ENCODE peak calls at places on chromosomes 13 and 19, in six cellular contexts. One of them, this sample, is unnamed.

GRCh38 chr13:74778946-74779345 is 644.7 kb upstream of the KLF12 start:
- DNase-seq in stimulated activated CD8-positive, alpha-beta memory T cell treated with anti-CD3 and anti-CD28 coated beads, Interleukin-7, amount 100 ng/mL, for 1 hour: no peak
- DNase-seq in amniotic stem cell: no peak
- DNase-seq in effector CD4-positive, alpha-beta T cell: no peak
- DNase-seq in T-cell: no peak
- DNase-seq in cardiac muscle cell: no peak
- DNase-seq in this sample: no peak

GRCh38 chr19:43763473-43763939 is 8.7 kb upstream of the SMG9 start:
- DNase-seq in stimulated activated CD8-positive, alpha-beta memory T cell treated with anti-CD3 and anti-CD28 coated beads, Interleukin-7, amount 100 ng/mL, for 1 hour: no peak
- DNase-seq in amniotic stem cell: no peak
- DNase-seq in effector CD4-positive, alpha-beta T cell: no peak
- DNase-seq in T-cell: no peak
- DNase-seq in cardiac muscle cell: no peak
- DNase-seq in this sample: no peak

GRCh38 chr13:29878101-29878500 is 27.7 kb upstream of the UBL3 start:
- DNase-seq in stimulated activated CD8-positive, alpha-beta memory T cell treated with anti-CD3 and anti-CD28 coated beads, Interleukin-7, amount 100 ng/mL, for 1 hour: no peak
- DNase-seq in amniotic stem cell: no peak
- DNase-seq in effector CD4-positive, alpha-beta T cell: no peak
- DNase-seq in T-cell: no peak
- DNase-seq in cardiac muscle cell: peak; percentile 73
- DNase-seq in this sample: no peak

GRCh38 chr13:24360106-24360505 is 50.7 kb downstream of the C1QTNF9 start:
- DNase-seq in stimulated activated CD8-positive, alpha-beta memory T cell treated with anti-CD3 and anti-CD28 coated beads, Interleukin-7, amount 100 ng/mL, for 1 hour: no peak
- DNase-seq in amniotic stem cell: no peak
- DNase-seq in effector CD4-positive, alpha-beta T cell: no peak
- DNase-seq in T-cell: no peak
- DNase-seq in cardiac muscle cell: no peak
- DNase-seq in this sample: no peak

GRCh38 chr19:12224676-12225075 is 61.8 kb downstream of the ZNF136 start:
- DNase-seq in stimulated activated CD8-positive, alpha-beta memory T cell treated with anti-CD3 and anti-CD28 coated beads, Interleukin-7, amount 100 ng/mL, for 1 hour: no peak
- DNase-seq in amniotic stem cell: no peak
- DNase-seq in effector CD4-positive, alpha-beta T cell: no peak
- DNase-seq in T-cell: no peak
- DNase-seq in cardiac muscle cell: peak; percentile 11
- DNase-seq in this sample: no peak

GRCh38 chr13:35926859-35927530 is 204.2 kb downstream of the DCLK1 start:
- DNase-seq in stimulated activated CD8-positive, alpha-beta memory T cell treated with anti-CD3 and anti-CD28 coated beads, Interleukin-7, amount 100 ng/mL, for 1 hour: no peak
- DNase-seq in amniotic stem cell: no peak
- DNase-seq in effector CD4-positive, alpha-beta T cell: no peak
- DNase-seq in T-cell: no peak
- DNase-seq in cardiac muscle cell: peak; percentile 17
- DNase-seq in this sample: no peak

GRCh38 chr13:45751882-45752281 is 49.8 kb downstream of the CBY2 start:
- DNase-seq in stimulated activated CD8-positive, alpha-beta memory T cell treated with anti-CD3 and anti-CD28 coated beads, Interleukin-7, amount 100 ng/mL, for 1 hour: no peak
- DNase-seq in amniotic stem cell: no peak
- DNase-seq in effector CD4-positive, alpha-beta T cell: no peak
- DNase-seq in T-cell: no peak
- DNase-seq in cardiac muscle cell: no peak
- DNase-seq in this sample: no peak

GRCh38 chr19:38667552-38668205 is 20.2 kb downstream of the ACTN4 start:
- DNase-seq in stimulated activated CD8-positive, alpha-beta memory T cell treated with anti-CD3 and anti-CD28 coated beads, Interleukin-7, amount 100 ng/mL, for 1 hour: no peak
- DNase-seq in amniotic stem cell: no peak
- DNase-seq in effector CD4-positive, alpha-beta T cell: no peak
- DNase-seq in T-cell: no peak
- DNase-seq in cardiac muscle cell: no peak
- DNase-seq in this sample: no peak

GRCh38 chr19:18306209-18306902 is 16.5 kb downstream of the LSM4 start:
- DNase-seq in stimulated activated CD8-positive, alpha-beta memory T cell treated with anti-CD3 and anti-CD28 coated beads, Interleukin-7, amount 100 ng/mL, for 1 hour: no peak
- DNase-seq in amniotic stem cell: no peak
- DNase-seq in effector CD4-positive, alpha-beta T cell: no peak
- DNase-seq in T-cell: no peak
- DNase-seq in cardiac muscle cell: no peak
- DNase-seq in this sample: no peak

GRCh38 chr19:35986664-35987570 is 8.1 kb upstream of the SDHAF1 start:
- DNase-seq in stimulated activated CD8-positive, alpha-beta memory T cell treated with anti-CD3 and anti-CD28 coated beads, Interleukin-7, amount 100 ng/mL, for 1 hour: no peak
- DNase-seq in amniotic stem cell: no peak
- DNase-seq in effector CD4-positive, alpha-beta T cell: no peak
- DNase-seq in T-cell: no peak
- DNase-seq in cardiac muscle cell: no peak
- DNase-seq in this sample: no peak

GRCh38 chr19:6774821-6775707 is 2.6 kb downstream of the VAV1 start:
- DNase-seq in stimulated activated CD8-positive, alpha-beta memory T cell treated with anti-CD3 and anti-CD28 coated beads, Interleukin-7, amount 100 ng/mL, for 1 hour: no peak
- DNase-seq in amniotic stem cell: no peak
- DNase-seq in effector CD4-positive, alpha-beta T cell: no peak
- DNase-seq in T-cell: no peak
- DNase-seq in cardiac muscle cell: peak; percentile 66
- DNase-seq in this sample: no peak

GRCh38 chr13:113061796-113062425 is 43.7 kb upstream of the F7 start:
- DNase-seq in stimulated activated CD8-positive, alpha-beta memory T cell treated with anti-CD3 and anti-CD28 coated beads, Interleukin-7, amount 100 ng/mL, for 1 hour: no peak
- DNase-seq in amniotic stem cell: no peak
- DNase-seq in effector CD4-positive, alpha-beta T cell: no peak
- DNase-seq in T-cell: no peak
- DNase-seq in cardiac muscle cell: no peak
- DNase-seq in this sample: no peak

GRCh38 chr13:23087884-23088283 is 92.9 kb upstream of the SGCG start:
- DNase-seq in stimulated activated CD8-positive, alpha-beta memory T cell treated with anti-CD3 and anti-CD28 coated beads, Interleukin-7, amount 100 ng/mL, for 1 hour: no peak
- DNase-seq in amniotic stem cell: no peak
- DNase-seq in effector CD4-positive, alpha-beta T cell: no peak
- DNase-seq in T-cell: no peak
- DNase-seq in cardiac muscle cell: peak; percentile 33
- DNase-seq in this sample: no peak

GRCh38 chr13:105665284-105665683 is 870.2 kb downstream of the EFNB2 start:
- DNase-seq in stimulated activated CD8-positive, alpha-beta memory T cell treated with anti-CD3 and anti-CD28 coated beads, Interleukin-7, amount 100 ng/mL, for 1 hour: no peak
- DNase-seq in amniotic stem cell: peak; percentile 19
- DNase-seq in effector CD4-positive, alpha-beta T cell: no peak
- DNase-seq in T-cell: no peak
- DNase-seq in cardiac muscle cell: no peak
- DNase-seq in this sample: no peak

GRCh38 chr13:96397807-96398206 is 307.9 kb downstream of the HS6ST3 start:
- DNase-seq in stimulated activated CD8-positive, alpha-beta memory T cell treated with anti-CD3 and anti-CD28 coated beads, Interleukin-7, amount 100 ng/mL, for 1 hour: no peak
- DNase-seq in amniotic stem cell: no peak
- DNase-seq in effector CD4-positive, alpha-beta T cell: no peak
- DNase-seq in T-cell: no peak
- DNase-seq in cardiac muscle cell: no peak
- DNase-seq in this sample: no peak

GRCh38 chr19:5107432-5108122 is 138.7 kb downstream of the KDM4B start:
- DNase-seq in stimulated activated CD8-positive, alpha-beta memory T cell treated with anti-CD3 and anti-CD28 coated beads, Interleukin-7, amount 100 ng/mL, for 1 hour: no peak
- DNase-seq in amniotic stem cell: no peak
- DNase-seq in effector CD4-positive, alpha-beta T cell: no peak
- DNase-seq in T-cell: no peak
- DNase-seq in cardiac muscle cell: no peak
- DNase-seq in this sample: no peak

GRCh38 chr13:95677564-95678386 is 836 bp downstream of the DNAJC3 start:
- DNase-seq in stimulated activated CD8-positive, alpha-beta memory T cell treated with anti-CD3 and anti-CD28 coated beads, Interleukin-7, amount 100 ng/mL, for 1 hour: no peak
- DNase-seq in amniotic stem cell: no peak
- DNase-seq in effector CD4-positive, alpha-beta T cell: no peak
- DNase-seq in T-cell: no peak
- DNase-seq in cardiac muscle cell: peak; percentile 45
- DNase-seq in this sample: no peak

GRCh38 chr19:49145485-49146407 is 9.4 kb downstream of the HRC start:
- DNase-seq in stimulated activated CD8-positive, alpha-beta memory T cell treated with anti-CD3 and anti-CD28 coated beads, Interleukin-7, amount 100 ng/mL, for 1 hour: peak; percentile 55
- DNase-seq in amniotic stem cell: no peak
- DNase-seq in effector CD4-positive, alpha-beta T cell: peak; percentile 73
- DNase-seq in T-cell: peak; percentile 62
- DNase-seq in cardiac muscle cell: peak; percentile 86
- DNase-seq in this sample: peak; percentile 85

GRCh38 chr13:24043590-24044350 is 116.8 kb upstream of the SPATA13 start:
- DNase-seq in stimulated activated CD8-positive, alpha-beta memory T cell treated with anti-CD3 and anti-CD28 coated beads, Interleukin-7, amount 100 ng/mL, for 1 hour: no peak
- DNase-seq in amniotic stem cell: no peak
- DNase-seq in effector CD4-positive, alpha-beta T cell: no peak
- DNase-seq in T-cell: no peak
- DNase-seq in cardiac muscle cell: no peak
- DNase-seq in this sample: no peak

GRCh38 chr19:11268783-11269267 is 6.5 kb upstream of the DOCK6 start:
- DNase-seq in stimulated activated CD8-positive, alpha-beta memory T cell treated with anti-CD3 and anti-CD28 coated beads, Interleukin-7, amount 100 ng/mL, for 1 hour: no peak
- DNase-seq in amniotic stem cell: no peak
- DNase-seq in effector CD4-positive, alpha-beta T cell: no peak
- DNase-seq in T-cell: no peak
- DNase-seq in cardiac muscle cell: peak; percentile 89
- DNase-seq in this sample: no peak

This sample was measured in mesothelial cell of epicardium.